ENCODE peak calls at places on chromosomes 13 and 19, in seven cellular contexts. P, K, I, R, F, O and G are unnamed samples.

GRCh38 chr13:110412132-110412912 is 105.2 kb downstream of the COL4A2 start:
- DNase-seq in P (peak), K (peak), I (peak), R (peak), F (peak), O (peak), G (peak)

GRCh38 chr19:4518345-4519171 is at the start of gene PLIN4:
- DNase-seq in P (no peak), K (peak), I (no peak), R (no peak), F (no peak), O (no peak), G (peak)

GRCh38 chr19:990119-990571 is 6.0 kb downstream of the WDR18 start:
- DNase-seq in P (no peak), K (no peak), I (no peak), R (no peak), F (peak), O (no peak), G (no peak)

GRCh38 chr13:38685974-38686571 is 804 bp upstream of the FREM2 start:
- DNase-seq in P (no peak), K (peak), I (peak), R (no peak), F (peak), O (no peak), G (no peak)

GRCh38 chr13:47680752-47681151 is 320.3 kb downstream of the SUCLA2 start:
- DNase-seq in P (no peak), K (no peak), I (no peak), R (no peak), F (no peak), O (no peak), G (no peak)

GRCh38 chr13:113879506-113880360 is 15.9 kb upstream of the GAS6 start:
- DNase-seq in P (no peak), K (no peak), I (no peak), R (no peak), F (no peak), O (no peak), G (no peak)

GRCh38 chr13:94588575-94588974 is 7.4 kb downstream of the TGDS start:
- DNase-seq in P (no peak), K (no peak), I (no peak), R (no peak), F (no peak), O (no peak), G (no peak)

GRCh38 chr19:4914736-4915501 is 5.6 kb downstream of the UHRF1 start:
- DNase-seq in P (peak), K (no peak), I (peak), R (no peak), F (no peak), O (no peak), G (peak)

GRCh38 chr19:8571006-8571411 is 6.2 kb downstream of the MYO1F start:
- DNase-seq in P (no peak), K (no peak), I (peak), R (no peak), F (no peak), O (no peak), G (no peak)

GRCh38 chr13:40963927-40964326 is 55.2 kb downstream of the ELF1 start:
- DNase-seq in P (no peak), K (no peak), I (no peak), R (no peak), F (no peak), O (no peak), G (no peak)

GRCh38 chr19:11025006-11025405 is 64.2 kb downstream of the SMARCA4 start:
- DNase-seq in P (no peak), K (no peak), I (no peak), R (no peak), F (no peak), O (no peak), G (no peak)

GRCh38 chr19:34306213-34306661 is 51.9 kb downstream of the GARRE1 start:
- DNase-seq in P (no peak), K (peak), I (no peak), R (no peak), F (no peak), O (no peak), G (no peak)

GRCh38 chr19:47003611-47003935 is 16.1 kb upstream of the NPAS1 start:
- DNase-seq in P (no peak), K (no peak), I (no peak), R (no peak), F (no peak), O (no peak), G (no peak)

GRCh38 chr13:39245688-39246087 is 207.4 kb downstream of the NHLRC3 start:
- DNase-seq in P (no peak), K (no peak), I (no peak), R (no peak), F (no peak), O (no peak), G (no peak)

GRCh38 chr13:99228737-99229691 is 28.4 kb downstream of the UBAC2 start:
- DNase-seq in P (no peak), K (no peak), I (peak), R (no peak), F (no peak), O (no peak), G (no peak)

GRCh38 chr13:76319921-76320320 is 566.3 kb downstream of the KCTD12 start:
- DNase-seq in P (no peak), K (no peak), I (no peak), R (no peak), F (no peak), O (no peak), G (no peak)

DNA sequence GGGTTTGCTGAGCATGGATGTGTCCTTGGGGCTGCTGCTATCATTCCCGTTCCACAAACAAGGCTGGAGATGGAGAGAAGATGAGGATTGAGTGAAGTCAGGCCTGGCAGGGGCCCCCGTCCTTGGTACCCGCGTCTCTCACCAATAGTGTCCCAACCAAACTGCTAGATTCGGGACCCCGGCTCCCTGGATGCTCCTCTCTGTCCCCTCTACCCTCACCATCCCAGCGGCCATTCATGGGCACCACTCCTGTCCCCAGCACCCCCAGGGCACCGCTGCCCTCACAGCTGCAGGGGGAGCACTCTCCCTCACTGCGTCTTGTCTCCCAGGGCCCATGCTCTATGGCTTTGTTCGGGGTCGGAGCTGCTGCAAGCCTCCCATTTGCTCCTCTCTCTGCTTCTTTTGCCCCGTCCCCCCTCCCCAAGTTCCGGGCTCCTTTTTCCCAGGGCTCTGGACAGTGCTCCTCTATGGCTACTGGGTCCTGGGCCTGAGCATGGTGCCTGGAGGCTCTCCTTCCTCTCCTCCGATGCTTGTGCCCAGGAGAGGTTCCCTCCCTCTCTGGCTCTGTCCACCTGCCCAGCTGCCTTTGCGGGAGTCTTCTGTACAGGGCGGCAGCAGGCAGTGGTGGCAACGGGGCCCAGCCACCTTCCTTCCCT is 219.5 kb downstream of the TEX29 start:
- DNase-seq in P (no peak), K (no peak), I (no peak), R (no peak), F (no peak), O (no peak), G (no peak)
- TF ChIP-seq CTCF in P (no peak), K (no peak), I (no peak), R (no peak), F (peak), O (no peak), G (no peak)

GRCh38 chr19:29779921-29780320 is 31.9 kb upstream of the CCNE1 start:
- DNase-seq in P (no peak), K (no peak), I (peak), R (no peak), F (peak), O (no peak), G (no peak)
- TF ChIP-seq CTCF in P (no peak), K (no peak), I (peak), R (no peak), F (peak), O (no peak), G (no peak)

GRCh38 chr19:17454579-17454978 is 6.1 kb upstream of the TMEM221 start:
- DNase-seq in P (no peak), K (no peak), I (no peak), R (no peak), F (peak), O (no peak), G (no peak)

GRCh38 chr19:17448190-17448967 is at the start of gene TMEM221:
- DNase-seq in P (peak), K (peak), I (peak), R (peak), F (peak), O (peak), G (no peak)

GRCh38 chr19:17450264-17451075 is 2.0 kb upstream of the TMEM221 start:
- DNase-seq in P (no peak), K (no peak), I (peak), R (no peak), F (no peak), O (no peak), G (no peak)

GRCh38 chr19:17455308-17455707 is 5.4 kb downstream of the NXNL1 start:
- DNase-seq in P (no peak), K (no peak), I (no peak), R (no peak), F (no peak), O (no peak), G (no peak)

DNA sequence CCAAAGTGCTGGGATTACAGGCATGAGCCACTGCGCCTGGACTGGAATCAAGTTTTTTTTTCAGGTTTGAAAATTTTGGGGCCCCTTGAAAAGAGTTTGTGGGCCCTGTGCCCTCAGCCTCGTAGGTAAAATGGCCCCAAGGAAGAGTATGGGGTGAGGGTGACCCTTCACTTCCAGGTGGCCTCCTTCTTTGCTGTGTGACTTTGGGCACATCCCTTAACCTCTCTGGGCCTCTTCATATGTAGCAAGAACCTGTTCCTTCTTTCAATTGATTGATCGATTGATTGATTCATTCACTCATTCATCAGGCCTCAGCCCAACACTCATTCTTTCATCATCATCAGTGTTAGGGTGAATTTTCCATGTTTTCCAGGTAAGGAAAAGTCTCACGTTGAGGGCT is 3.4 kb upstream of the TMEM221 start:
- DNase-seq in P (no peak), K (no peak), I (no peak), R (no peak), F (no peak), O (no peak), G (no peak)
- TF ChIP-seq CTCF in P (no peak), K (no peak), I (no peak), R (no peak), F (no peak), O (no peak), G (no peak)

DNA sequence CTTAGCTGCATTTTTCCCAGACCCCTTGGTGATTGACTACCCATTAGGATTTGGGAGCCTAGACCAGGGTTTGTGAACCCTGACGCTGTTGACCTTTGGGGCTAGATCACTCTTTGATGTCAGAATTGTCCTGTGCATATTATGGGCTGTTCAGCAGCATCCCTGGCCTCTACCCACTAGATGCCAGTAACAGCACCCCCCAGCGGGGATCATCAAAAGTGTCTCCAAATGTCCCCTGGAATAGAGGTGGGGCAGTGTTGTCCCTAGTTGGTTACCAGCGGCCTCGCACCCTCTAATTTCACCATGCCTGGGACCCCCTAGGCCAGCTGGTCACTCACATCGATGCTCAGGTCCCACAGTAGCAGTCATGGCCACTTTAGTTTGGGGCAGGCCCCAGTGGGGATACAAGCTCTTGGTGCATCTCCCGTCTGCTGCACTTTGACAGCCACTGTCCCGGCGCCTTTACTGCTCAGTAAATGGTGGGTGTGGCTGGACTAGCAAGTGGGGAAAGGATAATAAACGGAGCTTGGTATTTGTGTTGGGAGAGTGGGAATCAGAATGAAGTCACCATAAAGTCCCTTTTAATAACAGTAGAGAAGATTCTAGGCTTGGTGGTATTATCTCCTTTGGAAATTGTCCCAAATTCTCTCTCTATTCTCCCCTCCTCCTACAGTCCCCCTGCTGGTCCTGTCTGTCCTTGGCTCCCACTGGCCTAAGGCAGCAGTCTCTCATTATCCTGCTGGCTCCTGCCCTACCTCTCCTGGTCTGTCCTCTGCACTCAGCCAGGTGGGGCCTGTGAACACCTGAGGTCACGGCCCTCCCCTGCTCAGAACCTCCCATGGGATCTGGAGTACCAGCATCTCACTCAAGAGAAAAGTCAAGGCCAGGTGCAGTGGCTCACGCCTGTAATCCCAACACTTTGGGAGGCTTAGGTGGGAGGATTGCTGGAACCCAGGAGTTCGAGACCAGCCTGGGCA is 80.6 kb downstream of the SIPA1L3 start:
- DNase-seq in P (no peak), K (no peak), I (peak), R (no peak), F (peak), O (no peak), G (no peak)
- TF ChIP-seq CTCF in P (no peak), K (no peak), I (peak), R (no peak), F (peak), O (peak), G (no peak)